ENCODE peak calls at places on chromosomes 13 and 19, in seven cellular contexts. One of them, this sample, is unnamed.

GRCh38 chr13:112877496-112877895 is 91.5 kb upstream of the MCF2L start:
- DNase-seq in ELR: no peak
- DNase-seq in stimulated activated CD4-positive, alpha-beta T cell treated with anti-CD3 and anti-CD28 coated beads, Interleukin-12 subunit alpha, Interleukin-12 subunit beta, amount 100 ng/mL, for 48 hours: no peak
- DNase-seq in heart left ventricle: no peak
- DNase-seq in hippocampal formation: no peak
- DNase-seq in T-cell: no peak
- DNase-seq in non-pigmented ciliary epithelial cell: no peak
- DNase-seq in this sample: no peak

GRCh38 chr13:41613984-41614581 is 156.7 kb downstream of the RGCC start:
- DNase-seq in ELR: peak
- DNase-seq in stimulated activated CD4-positive, alpha-beta T cell treated with anti-CD3 and anti-CD28 coated beads, Interleukin-12 subunit alpha, Interleukin-12 subunit beta, amount 100 ng/mL, for 48 hours: no peak
- DNase-seq in heart left ventricle: peak
- DNase-seq in hippocampal formation: no peak
- DNase-seq in T-cell: no peak
- DNase-seq in non-pigmented ciliary epithelial cell: peak
- DNase-seq in this sample: no peak

GRCh38 chr13:51495300-51495699 is 42.5 kb upstream of the INTS6 start:
- DNase-seq in ELR: no peak
- DNase-seq in stimulated activated CD4-positive, alpha-beta T cell treated with anti-CD3 and anti-CD28 coated beads, Interleukin-12 subunit alpha, Interleukin-12 subunit beta, amount 100 ng/mL, for 48 hours: no peak
- DNase-seq in heart left ventricle: no peak
- DNase-seq in hippocampal formation: no peak
- DNase-seq in T-cell: no peak
- DNase-seq in non-pigmented ciliary epithelial cell: no peak
- DNase-seq in this sample: no peak

GRCh38 chr19:3544742-3545668 is 6.0 kb downstream of the TEKTIP1 start:
- DNase-seq in ELR: peak
- DNase-seq in stimulated activated CD4-positive, alpha-beta T cell treated with anti-CD3 and anti-CD28 coated beads, Interleukin-12 subunit alpha, Interleukin-12 subunit beta, amount 100 ng/mL, for 48 hours: peak
- DNase-seq in heart left ventricle: peak
- DNase-seq in hippocampal formation: peak
- DNase-seq in T-cell: peak
- DNase-seq in non-pigmented ciliary epithelial cell: no peak
- DNase-seq in this sample: peak

GRCh38 chr13:46181799-46182490 is at the start of gene LCP1:
- DNase-seq in ELR: peak
- DNase-seq in stimulated activated CD4-positive, alpha-beta T cell treated with anti-CD3 and anti-CD28 coated beads, Interleukin-12 subunit alpha, Interleukin-12 subunit beta, amount 100 ng/mL, for 48 hours: peak
- DNase-seq in heart left ventricle: no peak
- DNase-seq in hippocampal formation: no peak
- DNase-seq in T-cell: peak
- DNase-seq in non-pigmented ciliary epithelial cell: no peak
- DNase-seq in this sample: peak

GRCh38 chr19:5154129-5154798 is 185.4 kb downstream of the KDM4B start:
- DNase-seq in ELR: peak
- DNase-seq in stimulated activated CD4-positive, alpha-beta T cell treated with anti-CD3 and anti-CD28 coated beads, Interleukin-12 subunit alpha, Interleukin-12 subunit beta, amount 100 ng/mL, for 48 hours: no peak
- DNase-seq in heart left ventricle: no peak
- DNase-seq in hippocampal formation: no peak
- DNase-seq in T-cell: no peak
- DNase-seq in non-pigmented ciliary epithelial cell: no peak
- DNase-seq in this sample: no peak

GRCh38 chr19:15138427-15138826 is 31.2 kb downstream of the SYDE1 start:
- DNase-seq in ELR: peak
- DNase-seq in stimulated activated CD4-positive, alpha-beta T cell treated with anti-CD3 and anti-CD28 coated beads, Interleukin-12 subunit alpha, Interleukin-12 subunit beta, amount 100 ng/mL, for 48 hours: no peak
- DNase-seq in heart left ventricle: no peak
- DNase-seq in hippocampal formation: no peak
- DNase-seq in T-cell: no peak
- DNase-seq in non-pigmented ciliary epithelial cell: no peak
- DNase-seq in this sample: no peak

GRCh38 chr13:107205318-107206112 is 637.6 kb upstream of the ARGLU1 start:
- DNase-seq in ELR: peak
- DNase-seq in stimulated activated CD4-positive, alpha-beta T cell treated with anti-CD3 and anti-CD28 coated beads, Interleukin-12 subunit alpha, Interleukin-12 subunit beta, amount 100 ng/mL, for 48 hours: peak
- DNase-seq in heart left ventricle: peak
- DNase-seq in hippocampal formation: peak
- DNase-seq in T-cell: peak
- DNase-seq in non-pigmented ciliary epithelial cell: no peak
- DNase-seq in this sample: peak

GRCh38 chr13:114151565-114152284 is 19.3 kb upstream of the RASA3 start:
- DNase-seq in ELR: no peak
- DNase-seq in stimulated activated CD4-positive, alpha-beta T cell treated with anti-CD3 and anti-CD28 coated beads, Interleukin-12 subunit alpha, Interleukin-12 subunit beta, amount 100 ng/mL, for 48 hours: no peak
- DNase-seq in heart left ventricle: no peak
- DNase-seq in hippocampal formation: no peak
- DNase-seq in T-cell: no peak
- DNase-seq in non-pigmented ciliary epithelial cell: no peak
- DNase-seq in this sample: no peak

GRCh38 chr19:33422369-33423180 is 49.1 kb downstream of the CEBPG start:
- DNase-seq in ELR: no peak
- DNase-seq in stimulated activated CD4-positive, alpha-beta T cell treated with anti-CD3 and anti-CD28 coated beads, Interleukin-12 subunit alpha, Interleukin-12 subunit beta, amount 100 ng/mL, for 48 hours: no peak
- DNase-seq in heart left ventricle: no peak
- DNase-seq in hippocampal formation: no peak
- DNase-seq in T-cell: no peak
- DNase-seq in non-pigmented ciliary epithelial cell: no peak
- DNase-seq in this sample: no peak

GRCh38 chr19:4633140-4633967 is 6.0 kb upstream of the TNFAIP8L1 start:
- DNase-seq in ELR: peak
- DNase-seq in stimulated activated CD4-positive, alpha-beta T cell treated with anti-CD3 and anti-CD28 coated beads, Interleukin-12 subunit alpha, Interleukin-12 subunit beta, amount 100 ng/mL, for 48 hours: peak
- DNase-seq in heart left ventricle: peak
- DNase-seq in hippocampal formation: peak
- DNase-seq in T-cell: peak
- DNase-seq in non-pigmented ciliary epithelial cell: peak
- DNase-seq in this sample: peak

GRCh38 chr13:46795321-46795720 is 1.6 kb downstream of the ESD start:
- DNase-seq in ELR: peak
- DNase-seq in stimulated activated CD4-positive, alpha-beta T cell treated with anti-CD3 and anti-CD28 coated beads, Interleukin-12 subunit alpha, Interleukin-12 subunit beta, amount 100 ng/mL, for 48 hours: no peak
- DNase-seq in heart left ventricle: no peak
- DNase-seq in hippocampal formation: no peak
- DNase-seq in T-cell: no peak
- DNase-seq in non-pigmented ciliary epithelial cell: no peak
- DNase-seq in this sample: no peak

GRCh38 chr19:5170329-5170745 is 170.3 kb downstream of the PTPRS start:
- DNase-seq in ELR: peak
- DNase-seq in stimulated activated CD4-positive, alpha-beta T cell treated with anti-CD3 and anti-CD28 coated beads, Interleukin-12 subunit alpha, Interleukin-12 subunit beta, amount 100 ng/mL, for 48 hours: peak
- DNase-seq in heart left ventricle: no peak
- DNase-seq in hippocampal formation: no peak
- DNase-seq in T-cell: no peak
- DNase-seq in non-pigmented ciliary epithelial cell: no peak
- DNase-seq in this sample: peak

GRCh38 chr13:41401371-41401770 is 56.0 kb upstream of the RGCC start:
- DNase-seq in ELR: peak
- DNase-seq in stimulated activated CD4-positive, alpha-beta T cell treated with anti-CD3 and anti-CD28 coated beads, Interleukin-12 subunit alpha, Interleukin-12 subunit beta, amount 100 ng/mL, for 48 hours: no peak
- DNase-seq in heart left ventricle: no peak
- DNase-seq in hippocampal formation: no peak
- DNase-seq in T-cell: no peak
- DNase-seq in non-pigmented ciliary epithelial cell: no peak
- DNase-seq in this sample: no peak

GRCh38 chr13:112444001-112444311 is 67.8 kb downstream of the SPACA7 start:
- DNase-seq in ELR: peak
- DNase-seq in stimulated activated CD4-positive, alpha-beta T cell treated with anti-CD3 and anti-CD28 coated beads, Interleukin-12 subunit alpha, Interleukin-12 subunit beta, amount 100 ng/mL, for 48 hours: peak
- DNase-seq in heart left ventricle: peak
- DNase-seq in hippocampal formation: peak
- DNase-seq in T-cell: no peak
- DNase-seq in non-pigmented ciliary epithelial cell: no peak
- DNase-seq in this sample: peak

GRCh38 chr13:76812971-76813691 is 73.1 kb downstream of the KCTD12 start:
- DNase-seq in ELR: no peak
- DNase-seq in stimulated activated CD4-positive, alpha-beta T cell treated with anti-CD3 and anti-CD28 coated beads, Interleukin-12 subunit alpha, Interleukin-12 subunit beta, amount 100 ng/mL, for 48 hours: no peak
- DNase-seq in heart left ventricle: peak
- DNase-seq in hippocampal formation: no peak
- DNase-seq in T-cell: no peak
- DNase-seq in non-pigmented ciliary epithelial cell: no peak
- DNase-seq in this sample: no peak

GRCh38 chr13:83621765-83622421 is 260.4 kb downstream of the SLITRK1 start:
- DNase-seq in ELR: no peak
- DNase-seq in stimulated activated CD4-positive, alpha-beta T cell treated with anti-CD3 and anti-CD28 coated beads, Interleukin-12 subunit alpha, Interleukin-12 subunit beta, amount 100 ng/mL, for 48 hours: no peak
- DNase-seq in heart left ventricle: no peak
- DNase-seq in hippocampal formation: no peak
- DNase-seq in T-cell: no peak
- DNase-seq in non-pigmented ciliary epithelial cell: no peak
- DNase-seq in this sample: no peak

GRCh38 chr19:16013851-16014840 is 62.1 kb upstream of the TPM4 start:
- DNase-seq in ELR: no peak
- DNase-seq in stimulated activated CD4-positive, alpha-beta T cell treated with anti-CD3 and anti-CD28 coated beads, Interleukin-12 subunit alpha, Interleukin-12 subunit beta, amount 100 ng/mL, for 48 hours: no peak
- DNase-seq in heart left ventricle: no peak
- DNase-seq in hippocampal formation: no peak
- DNase-seq in T-cell: no peak
- DNase-seq in non-pigmented ciliary epithelial cell: no peak
- DNase-seq in this sample: no peak

GRCh38 chr13:45768668-45769067 is 66.5 kb downstream of the CBY2 start:
- DNase-seq in ELR: no peak
- DNase-seq in stimulated activated CD4-positive, alpha-beta T cell treated with anti-CD3 and anti-CD28 coated beads, Interleukin-12 subunit alpha, Interleukin-12 subunit beta, amount 100 ng/mL, for 48 hours: no peak
- DNase-seq in heart left ventricle: no peak
- DNase-seq in hippocampal formation: no peak
- DNase-seq in T-cell: no peak
- DNase-seq in non-pigmented ciliary epithelial cell: no peak
- DNase-seq in this sample: no peak

GRCh38 chr13:33644607-33645543 is 173.1 kb upstream of the RFC3 start:
- DNase-seq in ELR: no peak
- DNase-seq in stimulated activated CD4-positive, alpha-beta T cell treated with anti-CD3 and anti-CD28 coated beads, Interleukin-12 subunit alpha, Interleukin-12 subunit beta, amount 100 ng/mL, for 48 hours: no peak
- DNase-seq in heart left ventricle: peak
- DNase-seq in hippocampal formation: no peak
- DNase-seq in T-cell: no peak
- DNase-seq in non-pigmented ciliary epithelial cell: no peak
- DNase-seq in this sample: no peak

GRCh38 chr13:41137951-41138350 is 5.3 kb upstream of the KBTBD6 start:
- DNase-seq in ELR: peak
- DNase-seq in stimulated activated CD4-positive, alpha-beta T cell treated with anti-CD3 and anti-CD28 coated beads, Interleukin-12 subunit alpha, Interleukin-12 subunit beta, amount 100 ng/mL, for 48 hours: no peak
- DNase-seq in heart left ventricle: no peak
- DNase-seq in hippocampal formation: no peak
- DNase-seq in T-cell: no peak
- DNase-seq in non-pigmented ciliary epithelial cell: peak
- DNase-seq in this sample: no peak

GRCh38 chr13:113555141-113555540 is 29.4 kb upstream of the TFDP1 start:
- DNase-seq in ELR: no peak
- DNase-seq in stimulated activated CD4-positive, alpha-beta T cell treated with anti-CD3 and anti-CD28 coated beads, Interleukin-12 subunit alpha, Interleukin-12 subunit beta, amount 100 ng/mL, for 48 hours: no peak
- DNase-seq in heart left ventricle: no peak
- DNase-seq in hippocampal formation: no peak
- DNase-seq in T-cell: no peak
- DNase-seq in non-pigmented ciliary epithelial cell: no peak
- DNase-seq in this sample: peak

GRCh38 chr19:49808762-49809154 is 4.3 kb downstream of the FUZ start:
- DNase-seq in ELR: peak
- DNase-seq in stimulated activated CD4-positive, alpha-beta T cell treated with anti-CD3 and anti-CD28 coated beads, Interleukin-12 subunit alpha, Interleukin-12 subunit beta, amount 100 ng/mL, for 48 hours: peak
- DNase-seq in heart left ventricle: peak
- DNase-seq in hippocampal formation: peak
- DNase-seq in T-cell: peak
- DNase-seq in non-pigmented ciliary epithelial cell: peak
- DNase-seq in this sample: peak

GRCh38 chr13:28147489-28147888 is 9.1 kb downstream of the PAN3 start:
- DNase-seq in ELR: peak
- DNase-seq in stimulated activated CD4-positive, alpha-beta T cell treated with anti-CD3 and anti-CD28 coated beads, Interleukin-12 subunit alpha, Interleukin-12 subunit beta, amount 100 ng/mL, for 48 hours: no peak
- DNase-seq in heart left ventricle: no peak
- DNase-seq in hippocampal formation: no peak
- DNase-seq in T-cell: no peak
- DNase-seq in non-pigmented ciliary epithelial cell: no peak
- DNase-seq in this sample: no peak

GRCh38 chr19:45251452-45252354 is 632 bp downstream of the MARK4 start:
- DNase-seq in ELR: peak
- DNase-seq in stimulated activated CD4-positive, alpha-beta T cell treated with anti-CD3 and anti-CD28 coated beads, Interleukin-12 subunit alpha, Interleukin-12 subunit beta, amount 100 ng/mL, for 48 hours: no peak
- DNase-seq in heart left ventricle: no peak
- DNase-seq in hippocampal formation: no peak
- DNase-seq in T-cell: no peak
- DNase-seq in non-pigmented ciliary epithelial cell: no peak
- DNase-seq in this sample: no peak

GRCh38 chr13:44921931-44922758 is 67.1 kb downstream of the NUFIP1 start:
- DNase-seq in ELR: peak
- DNase-seq in stimulated activated CD4-positive, alpha-beta T cell treated with anti-CD3 and anti-CD28 coated beads, Interleukin-12 subunit alpha, Interleukin-12 subunit beta, amount 100 ng/mL, for 48 hours: no peak
- DNase-seq in heart left ventricle: peak
- DNase-seq in hippocampal formation: no peak
- DNase-seq in T-cell: no peak
- DNase-seq in non-pigmented ciliary epithelial cell: peak
- DNase-seq in this sample: peak

GRCh38 chr13:73902296-73902695 is 231.9 kb downstream of the KLF12 start:
- DNase-seq in ELR: no peak
- DNase-seq in stimulated activated CD4-positive, alpha-beta T cell treated with anti-CD3 and anti-CD28 coated beads, Interleukin-12 subunit alpha, Interleukin-12 subunit beta, amount 100 ng/mL, for 48 hours: no peak
- DNase-seq in heart left ventricle: no peak
- DNase-seq in hippocampal formation: no peak
- DNase-seq in T-cell: no peak
- DNase-seq in non-pigmented ciliary epithelial cell: no peak
- DNase-seq in this sample: no peak

GRCh38 chr13:105037064-105037463 is 1498.4 kb downstream of the EFNB2 start:
- DNase-seq in ELR: peak
- DNase-seq in stimulated activated CD4-positive, alpha-beta T cell treated with anti-CD3 and anti-CD28 coated beads, Interleukin-12 subunit alpha, Interleukin-12 subunit beta, amount 100 ng/mL, for 48 hours: no peak
- DNase-seq in heart left ventricle: no peak
- DNase-seq in hippocampal formation: no peak
- DNase-seq in T-cell: no peak
- DNase-seq in non-pigmented ciliary epithelial cell: peak
- DNase-seq in this sample: no peak

GRCh38 chr13:97259787-97260641 is 37.9 kb downstream of the MBNL2 start:
- DNase-seq in ELR: peak
- DNase-seq in stimulated activated CD4-positive, alpha-beta T cell treated with anti-CD3 and anti-CD28 coated beads, Interleukin-12 subunit alpha, Interleukin-12 subunit beta, amount 100 ng/mL, for 48 hours: no peak
- DNase-seq in heart left ventricle: no peak
- DNase-seq in hippocampal formation: no peak
- DNase-seq in T-cell: no peak
- DNase-seq in non-pigmented ciliary epithelial cell: no peak
- DNase-seq in this sample: no peak

GRCh38 chr19:2739602-2740313 is at the start of gene SLC39A3:
- DNase-seq in ELR: peak
- DNase-seq in stimulated activated CD4-positive, alpha-beta T cell treated with anti-CD3 and anti-CD28 coated beads, Interleukin-12 subunit alpha, Interleukin-12 subunit beta, amount 100 ng/mL, for 48 hours: peak
- DNase-seq in heart left ventricle: peak
- DNase-seq in hippocampal formation: peak
- DNase-seq in T-cell: peak
- DNase-seq in non-pigmented ciliary epithelial cell: peak
- DNase-seq in this sample: peak

GRCh38 chr13:48156466-48156865 is 61.6 kb upstream of the MED4 start:
- DNase-seq in ELR: peak
- DNase-seq in stimulated activated CD4-positive, alpha-beta T cell treated with anti-CD3 and anti-CD28 coated beads, Interleukin-12 subunit alpha, Interleukin-12 subunit beta, amount 100 ng/mL, for 48 hours: peak
- DNase-seq in heart left ventricle: no peak
- DNase-seq in hippocampal formation: peak
- DNase-seq in T-cell: peak
- DNase-seq in non-pigmented ciliary epithelial cell: no peak
- DNase-seq in this sample: no peak

GRCh38 chr13:34779171-34779570 is 162.9 kb upstream of the NBEA start:
- DNase-seq in ELR: no peak
- DNase-seq in stimulated activated CD4-positive, alpha-beta T cell treated with anti-CD3 and anti-CD28 coated beads, Interleukin-12 subunit alpha, Interleukin-12 subunit beta, amount 100 ng/mL, for 48 hours: no peak
- DNase-seq in heart left ventricle: no peak
- DNase-seq in hippocampal formation: no peak
- DNase-seq in T-cell: no peak
- DNase-seq in non-pigmented ciliary epithelial cell: no peak
- DNase-seq in this sample: no peak

GRCh38 chr13:39362652-39363390 is 240.2 kb downstream of the LHFPL6 start:
- DNase-seq in ELR: peak
- DNase-seq in stimulated activated CD4-positive, alpha-beta T cell treated with anti-CD3 and anti-CD28 coated beads, Interleukin-12 subunit alpha, Interleukin-12 subunit beta, amount 100 ng/mL, for 48 hours: no peak
- DNase-seq in heart left ventricle: no peak
- DNase-seq in hippocampal formation: no peak
- DNase-seq in T-cell: no peak
- DNase-seq in non-pigmented ciliary epithelial cell: no peak
- DNase-seq in this sample: no peak

GRCh38 chr19:19410553-19411550 is 5.4 kb downstream of the GATAD2A start:
- DNase-seq in ELR: no peak
- DNase-seq in stimulated activated CD4-positive, alpha-beta T cell treated with anti-CD3 and anti-CD28 coated beads, Interleukin-12 subunit alpha, Interleukin-12 subunit beta, amount 100 ng/mL, for 48 hours: no peak
- DNase-seq in heart left ventricle: no peak
- DNase-seq in hippocampal formation: no peak
- DNase-seq in T-cell: no peak
- DNase-seq in non-pigmented ciliary epithelial cell: no peak
- DNase-seq in this sample: no peak

This sample was measured in lung.